ENCODE peak calls at places on chromosomes 1 and 21, in six cellular contexts. B is stimulated activated CD4-positive, alpha-beta T cell treated with anti-CD3 and anti-CD28 coated beads, Interleukin-1b, Interleukin-23, amount 100 ng/mL, for 24 hours; R is activated CD4-positive, CD25-positive, alpha-beta regulatory T cell; A is coronary artery; P is NCI-H1105 treated with DMSO at 0.1 percent for 48 hours; D is type B pancreatic cell. E is an unnamed sample.

GRCh38 chr1:44603718-44604117 is 70.6 kb downstream of the TMEM53 start:
- DNase-seq in A (no peak), P (peak), R (no peak), D (no peak), B (no peak), E (no peak)

GRCh38 chr1:150076066-150076465 is 8.5 kb downstream of the VPS45 start:
- DNase-seq in R (no peak), B (no peak), P (no peak), A (no peak), D (no peak), E (no peak)

GRCh38 chr1:24486296-24487065 is 16.2 kb upstream of the RCAN3 start:
- DNase-seq in B (no peak), D (no peak), A (no peak), P (no peak), R (no peak), E (no peak)

GRCh38 chr21:27300770-27301169 is 333.9 kb upstream of the ADAMTS5 start:
- DNase-seq in P (no peak), B (no peak), D (no peak), R (no peak), A (no peak), E (no peak)

GRCh38 chr1:174324939-174325338 is 122.8 kb upstream of the GPR52 start:
- DNase-seq in R (no peak), B (no peak), D (no peak), A (no peak), P (no peak), E (no peak)

GRCh38 chr21:36917487-36918158 is 48.8 kb downstream of the HLCS start:
- DNase-seq in B (no peak), P (no peak), R (no peak), A (no peak), D (no peak), E (no peak)

GRCh38 chr1:221487781-221488520 is 253.9 kb downstream of the DUSP10 start:
- DNase-seq in B (no peak), A (no peak), R (no peak), D (no peak), P (no peak), E (no peak)

GRCh38 chr1:182841368-182841988 is 2.3 kb downstream of the DHX9 start:
- DNase-seq in D (no peak), P (no peak), R (no peak), A (no peak), B (no peak), E (no peak)